ENCODE peak calls at places on chromosomes 5 and 9, in seven cellular contexts. L, T, H, K, I, C and F are unnamed samples.

GRCh38 chr9:135083831-135084230 is 3.6 kb upstream of the OLFM1 start:
- DNase-seq in L (no peak), T (no peak), H (no peak), K (no peak), I (no peak), C (no peak), F (no peak)

GRCh38 chr9:130189840-130190239 is 17.6 kb downstream of the NCS1 start:
- DNase-seq in L (no peak), T (no peak), H (no peak), K (no peak), I (no peak), C (peak), F (no peak)

GRCh38 chr5:174073088-174073487 is 27.6 kb downstream of the NSG2 start:
- DNase-seq in L (no peak), T (no peak), H (no peak), K (no peak), I (no peak), C (no peak), F (no peak)

GRCh38 chr5:142432369-142432863 is 107.6 kb upstream of the SPRY4 start:
- DNase-seq in L (peak), T (no peak), H (no peak), K (no peak), I (no peak), C (no peak), F (no peak)

GRCh38 chr5:157740211-157740610 is 3.3 kb upstream of the LSM11 start:
- DNase-seq in L (peak), T (peak), H (no peak), K (no peak), I (no peak), C (no peak), F (no peak)

GRCh38 chr5:40557486-40557885 is 122.2 kb upstream of the PTGER4 start:
- DNase-seq in L (no peak), T (no peak), H (no peak), K (no peak), I (no peak), C (no peak), F (no peak)

GRCh38 chr5:150653145-150653761 is 7.8 kb upstream of the MYOZ3 start:
- DNase-seq in L (no peak), T (no peak), H (no peak), K (no peak), I (no peak), C (peak), F (no peak)

GRCh38 chr9:29625292-29625731 is 2052.0 kb upstream of the C9orf72 start:
- DNase-seq in L (no peak), T (no peak), H (no peak), K (no peak), I (no peak), C (peak), F (no peak)

GRCh38 chr9:121326130-121326838 is 43.8 kb downstream of the STOM start:
- DNase-seq in L (no peak), T (peak), H (peak), K (no peak), I (no peak), C (peak), F (no peak)

GRCh38 chr5:96427823-96428222 is 5.2 kb downstream of the PCSK1 start:
- DNase-seq in L (no peak), T (peak), H (no peak), K (no peak), I (no peak), C (peak), F (no peak)

GRCh38 chr5:57432876-57433275 is 49.7 kb downstream of the ACTBL2 start:
- DNase-seq in L (no peak), T (peak), H (no peak), K (no peak), I (no peak), C (peak), F (no peak)

GRCh38 chr5:135145985-135146384 is 112.0 kb upstream of the PITX1 start:
- DNase-seq in L (no peak), T (no peak), H (no peak), K (no peak), I (no peak), C (no peak), F (no peak)

GRCh38 chr9:108245331-108245730 is 610.5 kb downstream of the ACTL7B start:
- DNase-seq in L (no peak), T (no peak), H (no peak), K (no peak), I (no peak), C (no peak), F (no peak)

GRCh38 chr9:129038109-129038852 is 1.9 kb downstream of the MIGA2 start:
- DNase-seq in L (no peak), T (no peak), H (peak), K (peak), I (no peak), C (no peak), F (no peak)

GRCh38 chr5:167217097-167217743 is 1074.2 kb upstream of the WWC1 start:
- DNase-seq in L (no peak), T (peak), H (no peak), K (no peak), I (no peak), C (no peak), F (no peak)

GRCh38 chr5:172853355-172853975 is 19.4 kb downstream of the ERGIC1 start:
- DNase-seq in L (no peak), T (no peak), H (no peak), K (no peak), I (no peak), C (peak), F (no peak)

GRCh38 chr9:85114799-85115198 is 445.3 kb downstream of the NTRK2 start:
- DNase-seq in L (no peak), T (no peak), H (no peak), K (no peak), I (no peak), C (no peak), F (no peak)

GRCh38 chr5:103624035-103624461 is 61.5 kb upstream of the NUDT12 start:
- DNase-seq in L (no peak), T (peak), H (no peak), K (no peak), I (no peak), C (peak), F (no peak)

GRCh38 chr5:10427201-10427600 is 14.5 kb upstream of the ROPN1L start:
- DNase-seq in L (no peak), T (no peak), H (no peak), K (no peak), I (no peak), C (no peak), F (no peak)

GRCh38 chr5:132221781-132222648 is 5.6 kb downstream of the P4HA2 start:
- DNase-seq in L (no peak), T (peak), H (no peak), K (no peak), I (no peak), C (peak), F (no peak)

GRCh38 chr9:32430720-32431119 is 46.3 kb downstream of the ACO1 start:
- DNase-seq in L (no peak), T (no peak), H (no peak), K (no peak), I (no peak), C (peak), F (no peak)

GRCh38 chr5:929596-929995 is 36.9 kb downstream of the TRIP13 start:
- DNase-seq in L (no peak), T (no peak), H (no peak), K (no peak), I (no peak), C (no peak), F (no peak)

GRCh38 chr5:58040044-58040443 is 419.8 kb downstream of the PLK2 start:
- DNase-seq in L (no peak), T (no peak), H (no peak), K (no peak), I (no peak), C (no peak), F (no peak)

GRCh38 chr5:79962580-79963222 is 28.4 kb downstream of the MTX3 start:
- DNase-seq in L (no peak), T (no peak), H (no peak), K (no peak), I (no peak), C (peak), F (no peak)